ENCODE peak calls at places on chromosomes 12 and 14, in five cellular contexts. I, Y, V, Q and W are unnamed samples.

GRCh38 chr12:1619599-1619998 is 9.4 kb upstream of the WNT5B start:
- DNase-seq in Y (no peak), V (no peak), Q (no peak), I (no peak), W (no peak)

GRCh38 chr12:11749943-11750690 is 100.6 kb downstream of the ETV6 start:
- DNase-seq in V (no peak), I (no peak), Y (no peak), Q (no peak), W (no peak)

GRCh38 chr12:88855301-88855700 is 275.0 kb upstream of the KITLG start:
- DNase-seq in Q (no peak), Y (no peak), I (no peak), V (no peak), W (no peak)

GRCh38 chr14:73741386-73741875 is 27.2 kb upstream of the PNMA1 start:
- DNase-seq in Y (peak), V (peak), I (peak), Q (peak), W (peak)

GRCh38 chr14:105314287-105315185 is at the start of gene PACS2:
- DNase-seq in Q (peak), Y (peak), V (peak), I (peak), W (peak)

GRCh38 chr12:88163371-88163770 is 21.3 kb downstream of the TMTC3 start:
- DNase-seq in Q (no peak), Y (no peak), V (no peak), I (no peak), W (no peak)

GRCh38 chr14:90548455-90548854 is 151.6 kb downstream of the CALM1 start:
- DNase-seq in Q (no peak), I (no peak), V (no peak), Y (no peak), W (no peak)

GRCh38 chr12:62601765-62602444 is 135.3 kb downstream of the MON2 start:
- DNase-seq in Y (no peak), I (no peak), V (no peak), Q (no peak), W (no peak)

GRCh38 chr12:55728185-55728931 is 451 bp downstream of the CD63 start:
- DNase-seq in V (peak), Q (no peak), I (peak), Y (peak), W (peak)

GRCh38 chr14:72479471-72479931 is 414.4 kb downstream of the DPF3 start:
- DNase-seq in V (no peak), Q (no peak), Y (no peak), I (no peak), W (no peak)

GRCh38 chr12:121933522-121934317 is 15.3 kb downstream of the CFAP251 start:
- DNase-seq in Q (no peak), I (peak), Y (no peak), V (no peak), W (peak)

GRCh38 chr12:102847131-102847530 is 69.9 kb downstream of the PAH start:
- DNase-seq in Y (no peak), V (no peak), Q (no peak), I (no peak), W (no peak)

GRCh38 chr14:96204151-96205058 is at the start of gene BDKRB2:
- DNase-seq in I (peak), V (peak), Q (no peak), Y (peak), W (peak)